ENCODE peak calls at places on chromosomes 1 and 21, in seven cellular contexts. P is SJSA1; F is heart left ventricle; A is transverse colon; H is CD4-positive, alpha-beta T cell; K is CD8-positive, alpha-beta T cell; N is pancreas. M is an unnamed sample.
A peak's percentile ranks its signal among the peaks of the same experiment; 100 is the strongest.

GRCh38 chr21:42479582-42479981 is 16.4 kb downstream of the RSPH1 start:
- DNase-seq in H (no peak), F (no peak), P (no peak), N (no peak), A (no peak), K (no peak), M (no peak)

GRCh38 chr21:39483917-39484316 is 32.1 kb downstream of the SH3BGR start:
- DNase-seq in N (no peak), K (no peak), A (no peak), P (no peak), F (no peak), H (no peak), M (no peak)

GRCh38 chr1:30765610-30766434 is 8.2 kb upstream of the LAPTM5 start:
- DNase-seq in P (no peak), H (no peak), A (no peak), F (no peak), N (no peak), K (no peak), M (no peak)

GRCh38 chr21:37459575-37459974 is 93.0 kb downstream of the DYRK1A start:
- DNase-seq in P (peak; percentile 63), A (no peak), K (no peak), F (no peak), H (no peak), N (no peak), M (no peak)

GRCh38 chr1:169528214-169529067 is 42.7 kb upstream of the SLC19A2 start:
- DNase-seq in A (no peak), H (no peak), K (no peak), F (no peak), N (no peak), P (no peak), M (no peak)

GRCh38 chr1:220113136-220113695 is 19.3 kb downstream of the IARS2 start:
- DNase-seq in F (no peak), N (no peak), K (no peak), P (no peak), H (no peak), A (no peak), M (peak; percentile 51)

GRCh38 chr21:29075706-29076447 is 2.4 kb upstream of the CCT8 start:
- DNase-seq in K (no peak), P (peak; percentile 34), A (no peak), F (no peak), N (no peak), H (no peak), M (no peak)

GRCh38 chr1:95631695-95632094 is 397.7 kb downstream of the RWDD3 start:
- DNase-seq in P (no peak), N (no peak), F (no peak), A (no peak), K (no peak), H (no peak), M (no peak)

GRCh38 chr1:16430598-16430997 is 6.6 kb downstream of the SPATA21 start:
- DNase-seq in N (no peak), H (no peak), F (no peak), A (no peak), K (no peak), P (no peak), M (no peak)

GRCh38 chr1:13819637-13820036 is 119.6 kb downstream of the PRDM2 start:
- DNase-seq in H (no peak), F (no peak), N (no peak), P (no peak), A (no peak), K (peak; percentile 25), M (no peak)

GRCh38 chr1:54460861-54461382 is 54.7 kb upstream of the SSBP3 start:
- DNase-seq in K (no peak), P (no peak), F (no peak), A (no peak), H (no peak), N (no peak), M (no peak)

GRCh38 chr1:202056644-202057334 is 46.4 kb downstream of the ELF3 start:
- DNase-seq in A (peak; percentile 91), K (no peak), H (no peak), P (no peak), F (peak; percentile 64), N (peak; percentile 94), M (no peak)

GRCh38 chr1:240706150-240706904 is 94.4 kb upstream of the GREM2 start:
- DNase-seq in N (no peak), K (no peak), A (no peak), F (no peak), H (no peak), P (no peak), M (no peak)

GRCh38 chr1:47592296-47592975 is 154.6 kb downstream of the FOXD2 start:
- DNase-seq in K (peak; percentile 17), A (no peak), N (no peak), F (no peak), H (no peak), P (no peak), M (no peak)

GRCh38 chr1:225700164-225700740 is 47.3 kb upstream of the ENAH start:
- DNase-seq in N (no peak), K (no peak), P (peak; percentile 99), F (no peak), A (no peak), H (no peak), M (no peak)

GRCh38 chr1:32393832-32394140 is 455 bp downstream of the BSDC1 start:
- DNase-seq in P (no peak), K (no peak), N (no peak), H (no peak), F (peak; percentile 46), A (peak; percentile 66), M (no peak)

GRCh38 chr1:1623631-1624442 is 8.1 kb upstream of the MMP23B start:
- DNase-seq in F (no peak), A (no peak), K (peak; percentile 48), H (no peak), N (peak; percentile 30), P (no peak), M (no peak)

GRCh38 chr1:39646232-39647081 is 7.0 kb upstream of the HEYL start:
- DNase-seq in P (peak; percentile 95), A (peak; percentile 36), K (no peak), H (no peak), F (peak; percentile 93), N (peak; percentile 91), M (no peak)

GRCh38 chr1:45974541-45975269 is 157.7 kb downstream of the PIK3R3 start:
- DNase-seq in A (peak; percentile 46), N (no peak), K (no peak), F (no peak), P (no peak), H (no peak), M (no peak)

GRCh38 chr1:168734271-168734670 is 5.3 kb upstream of the DPT start:
- DNase-seq in A (no peak), N (no peak), F (peak; percentile 56), K (no peak), H (no peak), P (no peak), M (no peak)

GRCh38 chr21:28018741-28019669 is 973.7 kb downstream of the LTN1 start:
- DNase-seq in A (no peak), H (no peak), N (peak; percentile 14), P (peak; percentile 6), K (no peak), F (no peak), M (peak; percentile 30)

GRCh38 chr21:34962586-34963222 is 86.4 kb downstream of the RUNX1 start:
- DNase-seq in K (no peak), H (no peak), F (no peak), N (no peak), P (no peak), A (no peak), M (no peak)

GRCh38 chr21:34962136-34962535 is 87.0 kb downstream of the RUNX1 start:
- DNase-seq in H (no peak), A (no peak), F (no peak), P (no peak), N (no peak), K (no peak), M (no peak)

GRCh38 chr21:34959607-34960006 is 89.5 kb downstream of the RUNX1 start:
- DNase-seq in N (no peak), P (no peak), K (no peak), A (no peak), F (no peak), H (no peak), M (no peak)

GRCh38 chr21:34958040-34958439 is 91.1 kb downstream of the RUNX1 start:
- DNase-seq in N (no peak), F (no peak), A (no peak), H (no peak), P (no peak), K (no peak), M (no peak)

GRCh38 chr21:34960672-34961071 is 88.4 kb downstream of the RUNX1 start:
- DNase-seq in F (no peak), A (no peak), N (no peak), P (no peak), K (no peak), H (no peak), M (no peak)
- H3K27ac ChIP-seq in F (no peak overlapping the region), A (no peak overlapping the region), N (no peak overlapping the region), P (no peak overlapping the region), K (no peak overlapping the region), H (no peak overlapping the region), M (no peak overlapping the region)

DNA sequence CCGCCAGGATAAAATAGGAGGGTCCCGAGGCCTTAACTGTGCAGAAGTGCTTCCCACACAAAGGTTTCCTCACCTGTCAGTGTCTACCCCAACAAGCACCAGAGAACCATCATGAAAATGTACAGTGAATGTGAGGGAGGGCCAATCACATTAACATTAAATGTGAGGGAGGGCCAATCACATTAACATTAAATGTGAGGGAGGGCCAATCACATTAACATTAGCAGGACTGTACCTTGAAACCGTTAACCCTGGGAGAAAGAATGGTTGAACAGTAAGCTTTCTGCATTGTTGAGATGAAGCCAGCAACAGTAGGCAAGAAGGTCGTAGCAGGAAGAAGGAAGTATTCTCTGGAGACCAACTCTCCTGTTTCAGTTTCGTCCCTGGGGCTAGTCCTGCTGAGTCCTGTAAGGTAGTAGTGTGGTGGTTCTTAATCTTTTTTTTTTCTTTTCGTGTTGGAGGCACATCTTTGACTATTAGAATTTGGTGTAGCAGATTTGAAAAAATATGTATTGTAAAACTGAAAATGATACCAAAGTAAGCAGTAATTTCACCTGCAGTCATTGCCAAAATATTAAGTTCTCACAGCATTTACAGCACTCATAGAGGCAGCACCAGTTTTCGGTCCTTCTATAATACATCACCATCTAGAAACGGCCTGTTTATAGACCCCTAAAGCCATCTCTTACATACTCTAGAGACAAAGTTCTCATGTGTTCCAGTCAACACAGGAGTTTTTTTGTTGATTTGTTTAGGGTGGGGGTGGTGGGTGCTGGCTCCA is 98.6 kb upstream of the PPP2R5A start:
- DNase-seq in N (no peak), F (no peak), A (peak; percentile 30), K (no peak), P (no peak), H (no peak), M (peak; percentile 13)
- H3K27ac ChIP-seq in N (peak overlapping the region; percentile 3), F (peak overlapping the region; percentile 58), A (no peak overlapping the region), K (no peak overlapping the region), P (no peak overlapping the region), H (no peak overlapping the region), M (no peak overlapping the region)

GRCh38 chr1:238653693-238654321 is 732.6 kb upstream of the CHRM3 start:
- DNase-seq in H (no peak), K (no peak), P (peak; percentile 68), N (no peak), A (no peak), F (no peak), M (no peak)
- H3K27ac ChIP-seq in H (no peak overlapping the region), K (no peak overlapping the region), P (peak overlapping the region; percentile 30), N (no peak overlapping the region), A (no peak overlapping the region), F (no peak overlapping the region), M (no peak overlapping the region)

DNA sequence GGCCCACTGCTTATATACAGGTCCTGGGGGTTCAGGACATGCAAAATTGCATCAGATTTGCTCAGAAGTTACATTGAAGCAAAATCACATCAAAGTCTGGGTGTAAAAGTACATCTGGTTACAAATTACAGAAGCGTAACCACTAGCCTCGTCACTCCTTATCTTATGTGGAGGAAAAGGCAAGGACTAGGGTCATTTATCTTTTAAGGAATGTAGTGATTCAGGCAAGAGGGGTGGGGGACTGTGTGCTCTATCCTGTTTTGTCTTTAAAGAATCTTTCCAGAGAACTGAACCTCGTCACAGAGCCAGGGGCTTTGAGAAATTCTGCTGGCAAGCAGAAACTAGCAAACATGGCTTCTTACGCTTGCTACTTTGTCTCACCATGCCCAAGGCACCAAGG is 61.1 kb upstream of the RAB4A start:
- DNase-seq in P (no peak), F (no peak), N (no peak), A (no peak), H (no peak), K (peak; percentile 15), M (no peak)
- H3K27ac ChIP-seq in P (no peak overlapping the region), F (no peak overlapping the region), N (no peak overlapping the region), A (no peak overlapping the region), H (no peak overlapping the region), K (no peak overlapping the region), M (no peak overlapping the region)